ENCODE peak calls at places on chromosomes 1 and 21, in nine cellular contexts. X, E, V, M, D, B, T, Q and W are unnamed samples.

GRCh38 chr1:19974822-19975416 is 4.5 kb downstream of the PLA2G2A start:
- DNase-seq in X (peak), E (no peak), V (peak), M (peak), D (peak), B (no peak), T (no peak), Q (peak), W (peak)

GRCh38 chr1:8017495-8018310 is 8.4 kb downstream of the ERRFI1 start:
- DNase-seq in X (no peak), E (no peak), V (peak), M (no peak), D (no peak), B (no peak), T (no peak), Q (no peak), W (no peak)

GRCh38 chr21:43591468-43592050 is 67.7 kb downstream of the HSF2BP start:
- DNase-seq in X (peak), E (no peak), V (no peak), M (no peak), D (no peak), B (no peak), T (no peak), Q (no peak), W (no peak)

GRCh38 chr1:156144747-156145146 is 8.6 kb upstream of the SEMA4A start:
- DNase-seq in X (no peak), E (no peak), V (no peak), M (no peak), D (no peak), B (no peak), T (no peak), Q (no peak), W (no peak)

GRCh38 chr21:20040768-20041167 is 957.4 kb upstream of the NCAM2 start:
- DNase-seq in X (no peak), E (no peak), V (no peak), M (no peak), D (no peak), B (no peak), T (no peak), Q (no peak), W (no peak)

GRCh38 chr21:34688145-34688544 is 19.4 kb downstream of the CLIC6 start:
- DNase-seq in X (no peak), E (no peak), V (no peak), M (no peak), D (no peak), B (no peak), T (no peak), Q (no peak), W (no peak)

GRCh38 chr1:177848577-177848976 is 121.3 kb downstream of the SEC16B start:
- DNase-seq in X (peak), E (no peak), V (peak), M (no peak), D (no peak), B (no peak), T (no peak), Q (no peak), W (no peak)

GRCh38 chr1:45437323-45437722 is 53.6 kb downstream of the TESK2 start:
- DNase-seq in X (no peak), E (no peak), V (no peak), M (no peak), D (no peak), B (no peak), T (no peak), Q (no peak), W (no peak)

GRCh38 chr1:25485536-25486235 is 55.0 kb downstream of the MACO1 start:
- DNase-seq in X (no peak), E (no peak), V (no peak), M (no peak), D (no peak), B (no peak), T (no peak), Q (no peak), W (no peak)

GRCh38 chr1:245310605-245311531 is 156.1 kb downstream of the KIF26B start:
- DNase-seq in X (no peak), E (no peak), V (peak), M (no peak), D (no peak), B (no peak), T (peak), Q (peak), W (no peak)

GRCh38 chr1:155140630-155140953 is 261 bp upstream of the DPM3 start:
- DNase-seq in X (no peak), E (no peak), V (no peak), M (no peak), D (no peak), B (no peak), T (no peak), Q (no peak), W (no peak)

GRCh38 chr1:186531561-186532165 is 70.7 kb upstream of the PDC start:
- DNase-seq in X (peak), E (no peak), V (peak), M (no peak), D (no peak), B (no peak), T (no peak), Q (no peak), W (no peak)

GRCh38 chr1:145926706-145927072 is 595 bp downstream of the RBM8A start:
- DNase-seq in X (no peak), E (no peak), V (peak), M (no peak), D (no peak), B (no peak), T (no peak), Q (peak), W (no peak)

GRCh38 chr1:32992489-32993214 is 28.0 kb upstream of the RNF19B start:
- DNase-seq in X (peak), E (peak), V (peak), M (no peak), D (peak), B (peak), T (peak), Q (peak), W (peak)

GRCh38 chr1:119286587-119287181 is 81.9 kb upstream of the HAO2 start:
- DNase-seq in X (no peak), E (no peak), V (peak), M (no peak), D (no peak), B (peak), T (peak), Q (peak), W (no peak)

GRCh38 chr1:218536311-218536710 is 191.2 kb downstream of the TGFB2 start:
- DNase-seq in X (no peak), E (no peak), V (no peak), M (no peak), D (no peak), B (no peak), T (no peak), Q (no peak), W (no peak)

GRCh38 chr1:111542187-111542586 is 38.8 kb upstream of the ADORA3 start:
- DNase-seq in X (no peak), E (no peak), V (no peak), M (no peak), D (no peak), B (no peak), T (no peak), Q (no peak), W (no peak)

GRCh38 chr1:151060241-151061011 is at the start of gene MLLT11:
- DNase-seq in X (peak), E (no peak), V (peak), M (peak), D (peak), B (no peak), T (peak), Q (peak), W (no peak)

GRCh38 chr1:153945795-153946621 is 510 bp downstream of the DENND4B start:
- DNase-seq in X (peak), E (peak), V (peak), M (peak), D (peak), B (peak), T (peak), Q (peak), W (no peak)

GRCh38 chr1:205082431-205082830 is 1.8 kb downstream of the TMEM81 start:
- DNase-seq in X (no peak), E (no peak), V (no peak), M (no peak), D (no peak), B (no peak), T (no peak), Q (no peak), W (no peak)

GRCh38 chr1:71488555-71489252 is 407.9 kb upstream of the ZRANB2 start:
- DNase-seq in X (no peak), E (no peak), V (no peak), M (no peak), D (no peak), B (no peak), T (peak), Q (no peak), W (no peak)

GRCh38 chr1:64215576-64215975 is 12.2 kb downstream of the UBE2U start:
- DNase-seq in X (no peak), E (no peak), V (peak), M (no peak), D (no peak), B (no peak), T (no peak), Q (no peak), W (no peak)

GRCh38 chr1:12368646-12369045 is 138.8 kb downstream of the VPS13D start:
- DNase-seq in X (no peak), E (no peak), V (no peak), M (no peak), D (no peak), B (no peak), T (no peak), Q (no peak), W (no peak)

GRCh38 chr1:212824201-212824600 is 23.2 kb downstream of the SPATA45 start:
- DNase-seq in X (no peak), E (no peak), V (no peak), M (no peak), D (no peak), B (no peak), T (no peak), Q (no peak), W (no peak)

GRCh38 chr1:157110003-157110402 is 10.4 kb upstream of the ETV3L start:
- DNase-seq in X (peak), E (peak), V (no peak), M (no peak), D (peak), B (no peak), T (no peak), Q (no peak), W (no peak)

GRCh38 chr21:19640964-19641363 is 1237.4 kb upstream of the TMPRSS15 start:
- DNase-seq in X (no peak), E (no peak), V (no peak), M (no peak), D (no peak), B (no peak), T (no peak), Q (no peak), W (no peak)

GRCh38 chr1:246875041-246876026 is 56.4 kb downstream of the AHCTF1 start:
- DNase-seq in X (peak), E (no peak), V (peak), M (no peak), D (no peak), B (no peak), T (no peak), Q (peak), W (peak)

GRCh38 chr1:47147047-47147785 is 10.0 kb downstream of the CYP4A22 start:
- DNase-seq in X (no peak), E (no peak), V (no peak), M (no peak), D (no peak), B (no peak), T (no peak), Q (no peak), W (no peak)

GRCh38 chr1:39110882-39111281 is 84.7 kb downstream of the NDUFS5 start:
- DNase-seq in X (no peak), E (no peak), V (peak), M (no peak), D (no peak), B (no peak), T (no peak), Q (no peak), W (no peak)

GRCh38 chr1:155091071-155092051 is 12.7 kb downstream of the EFNA3 start:
- DNase-seq in X (peak), E (peak), V (peak), M (peak), D (peak), B (peak), T (peak), Q (peak), W (no peak)

GRCh38 chr1:232574867-232575523 is 54.9 kb downstream of the SIPA1L2 start:
- DNase-seq in X (peak), E (no peak), V (no peak), M (no peak), D (no peak), B (no peak), T (no peak), Q (no peak), W (peak)

GRCh38 chr1:232571523-232571922 is 58.4 kb downstream of the SIPA1L2 start:
- DNase-seq in X (no peak), E (no peak), V (peak), M (no peak), D (no peak), B (no peak), T (no peak), Q (no peak), W (no peak)

GRCh38 chr1:232575524-232576040 is 54.4 kb downstream of the SIPA1L2 start:
- DNase-seq in X (no peak), E (no peak), V (peak), M (no peak), D (no peak), B (no peak), T (no peak), Q (no peak), W (no peak)

GRCh38 chr1:232576537-232576936 is 53.4 kb downstream of the SIPA1L2 start:
- DNase-seq in X (no peak), E (no peak), V (no peak), M (no peak), D (no peak), B (no peak), T (no peak), Q (no peak), W (no peak)

GRCh38 chr1:232574077-232574476 is 55.9 kb downstream of the SIPA1L2 start:
- DNase-seq in X (no peak), E (no peak), V (no peak), M (no peak), D (no peak), B (no peak), T (no peak), Q (no peak), W (no peak)
- TF ChIP-seq CTCF in X (no peak), E (no peak), V (no peak), M (no peak), D (no peak), B (no peak), T (no peak), Q (no peak), W (no peak)

DNA sequence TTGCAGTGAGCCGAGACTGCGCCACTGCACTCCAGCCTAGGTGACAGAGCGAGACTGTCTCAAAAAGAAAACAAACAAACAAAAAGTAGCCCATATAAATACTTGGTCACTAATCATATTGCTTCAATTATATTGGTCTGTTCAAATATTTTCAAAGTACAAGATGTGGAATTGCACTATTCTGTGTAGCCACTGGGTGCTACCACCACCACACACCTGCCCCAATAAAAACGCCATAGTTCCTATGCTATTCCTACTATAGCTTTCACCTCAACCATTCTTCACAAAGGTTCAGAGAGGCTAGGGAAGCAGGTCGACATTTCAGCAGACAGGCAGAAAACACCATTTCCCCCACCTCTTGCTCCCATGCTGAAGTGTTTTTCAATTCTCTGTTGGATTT is 16.7 kb downstream of the NDC1 start:
- DNase-seq in X (no peak), E (no peak), V (no peak), M (no peak), D (no peak), B (no peak), T (no peak), Q (no peak), W (no peak)
- TF ChIP-seq CTCF in X (no peak), E (no peak), V (no peak), M (no peak), D (no peak), B (peak), T (peak), Q (no peak), W (no peak)

DNA sequence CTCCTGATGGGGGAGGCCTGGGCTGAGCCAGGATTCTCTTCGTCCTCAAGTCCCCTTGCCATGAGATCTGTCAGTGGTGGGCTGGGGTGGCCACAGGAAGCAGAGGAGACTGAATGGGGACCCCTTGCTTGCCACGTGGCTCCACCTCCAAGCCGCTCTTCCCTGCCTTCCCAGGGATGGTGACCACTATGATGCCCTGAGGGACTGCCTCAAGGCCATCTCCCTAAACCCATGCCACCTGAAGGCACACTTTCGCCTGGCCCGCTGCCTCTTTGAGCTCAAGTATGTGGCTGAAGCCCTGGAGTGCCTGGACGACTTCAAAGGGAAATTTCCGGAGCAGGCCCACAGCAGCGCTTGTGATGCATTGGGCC is 20.9 kb upstream of the TMEM222 start:
- DNase-seq in X (no peak), E (no peak), V (no peak), M (no peak), D (no peak), B (no peak), T (no peak), Q (no peak), W (no peak)
- TF ChIP-seq CTCF in X (no peak), E (no peak), V (no peak), M (no peak), D (no peak), B (no peak), T (no peak), Q (peak), W (no peak)

DNA sequence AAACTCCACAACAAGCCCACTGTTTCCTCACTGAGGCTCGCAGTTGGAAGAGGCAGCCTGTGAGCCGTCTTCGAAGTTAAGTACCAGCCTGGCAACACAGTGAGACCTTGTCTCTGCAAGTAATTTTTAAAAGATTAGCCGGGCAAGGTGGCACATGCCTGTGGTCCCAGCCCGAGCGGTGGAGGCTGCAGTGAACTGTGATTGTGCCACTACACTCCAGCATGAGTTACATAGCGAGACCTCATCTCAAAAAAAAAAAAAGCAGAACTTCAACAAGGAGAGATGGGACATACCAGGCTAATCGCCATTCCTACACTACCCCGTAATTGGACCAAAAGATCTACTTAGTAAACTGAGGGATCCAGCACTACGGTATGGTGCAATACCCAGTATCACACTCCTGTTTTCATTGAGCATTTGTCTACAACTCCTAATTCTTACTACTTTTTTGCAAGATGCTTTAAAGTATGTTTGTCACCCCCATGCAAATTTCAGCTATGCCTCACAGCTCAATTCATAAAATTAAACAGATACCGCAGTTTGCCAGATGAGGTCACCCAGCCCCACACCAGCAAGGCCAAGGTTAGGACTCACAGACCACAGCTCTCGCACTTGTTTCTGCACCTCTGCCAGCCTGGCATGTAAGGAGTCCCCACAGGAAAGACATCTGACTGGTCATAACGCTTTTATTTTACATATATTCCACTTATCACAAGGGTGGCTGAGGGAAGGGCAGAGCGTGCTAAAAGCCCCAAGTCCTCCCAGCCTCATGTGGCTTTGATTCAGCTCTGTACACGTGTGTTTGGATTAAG is 21.0 kb downstream of the SDE2 start:
- DNase-seq in X (no peak), E (no peak), V (no peak), M (no peak), D (no peak), B (no peak), T (no peak), Q (no peak), W (no peak)
- TF ChIP-seq CTCF in X (no peak), E (no peak), V (no peak), M (no peak), D (no peak), B (no peak), T (no peak), Q (no peak), W (no peak)

DNA sequence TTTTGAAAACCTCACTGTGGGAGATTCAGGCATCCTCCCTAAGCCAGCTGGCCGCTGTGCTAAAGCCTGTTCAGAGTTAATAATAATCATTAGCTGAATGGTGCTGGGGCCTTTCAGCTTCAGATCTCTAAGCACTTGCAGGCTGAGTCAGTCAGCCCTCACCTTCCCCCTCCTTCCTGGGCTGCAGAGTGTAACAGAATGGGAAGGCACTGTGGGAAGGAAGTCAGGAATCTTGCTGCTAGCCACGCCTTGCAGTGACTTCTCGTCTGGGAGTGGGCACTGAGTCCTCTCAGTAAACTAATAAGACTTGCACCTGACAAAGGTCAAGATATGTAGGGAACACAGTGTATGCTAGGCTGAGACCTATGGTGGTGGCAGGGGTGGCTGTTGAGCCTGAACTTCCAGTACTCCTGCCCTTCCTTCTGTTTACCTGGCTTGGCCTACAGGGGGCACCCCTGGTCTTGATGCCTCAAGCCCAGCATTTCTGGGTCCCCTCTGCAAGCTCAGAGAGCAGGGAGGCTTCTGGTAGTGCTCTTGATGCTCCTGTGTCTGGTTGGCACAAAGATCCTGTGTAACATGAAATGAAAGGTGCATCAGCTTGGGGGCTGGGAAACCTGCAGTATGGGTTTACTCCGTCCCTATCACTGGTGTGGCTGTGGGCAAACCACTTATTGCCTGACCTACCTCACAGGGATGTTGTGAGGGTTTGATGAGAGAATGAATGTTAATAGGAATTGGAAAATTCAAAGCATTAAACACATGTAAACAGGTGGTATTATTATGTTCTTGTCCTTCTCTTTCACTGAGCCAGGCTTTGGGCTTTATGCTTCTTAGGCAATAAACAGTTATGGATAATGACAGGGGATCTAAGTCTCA is 6.0 kb downstream of the CYB561D1 start:
- DNase-seq in X (peak), E (no peak), V (peak), M (no peak), D (no peak), B (no peak), T (peak), Q (peak), W (no peak)
- TF ChIP-seq CTCF in X (peak), E (no peak), V (peak), M (no peak), D (peak), B (peak), T (peak), Q (peak), W (peak)

GRCh38 chr1:194117582-194117981 is 931.2 kb upstream of the B3GALT2 start:
- DNase-seq in X (no peak), E (no peak), V (no peak), M (no peak), D (no peak), B (no peak), T (no peak), Q (peak), W (no peak)
- TF ChIP-seq CTCF in X (no peak), E (no peak), V (no peak), M (no peak), D (no peak), B (peak), T (peak), Q (no peak), W (no peak)